ENCODE peak calls at places on chromosome 4, in eight cellular contexts. T is breast epithelium, K is stomach, Q is SK-N-SH, F is sigmoid colon, U is suprapubic skin, N is transverse colon, E is Panc1. Z is an unnamed sample.

GRCh38 chr4:121221608-121222007 is 57.5 kb upstream of the TNIP3 start:
- DNase-seq in T (no peak), K (no peak), Q (no peak), F (no peak), U (no peak), N (no peak), E (no peak), Z (no peak)

GRCh38 chr4:16026155-16026761 is 57.6 kb downstream of the PROM1 start:
- DNase-seq in T (no peak), K (no peak), Q (peak; percentile 39), F (no peak), U (no peak), N (no peak), E (peak; percentile 27), Z (peak; percentile 76)

GRCh38 chr4:94285666-94286065 is 57.0 kb downstream of the HPGDS start:
- DNase-seq in T (no peak), K (peak; percentile 34), Q (no peak), F (no peak), U (no peak), N (no peak), E (no peak), Z (peak; percentile 58)

GRCh38 chr4:84878090-84878489 is 88.4 kb downstream of the WDFY3 start:
- DNase-seq in T (no peak), K (no peak), Q (no peak), F (no peak), U (no peak), N (no peak), E (no peak), Z (peak; percentile 70)

GRCh38 chr4:137390707-137391106 is 141.6 kb downstream of the PCDH18 start:
- DNase-seq in T (no peak), K (no peak), Q (no peak), F (no peak), U (no peak), N (no peak), E (no peak), Z (no peak)

GRCh38 chr4:145920205-145920604 is 18.4 kb downstream of the ZNF827 start:
- DNase-seq in T (no peak), K (no peak), Q (no peak), F (no peak), U (no peak), N (no peak), E (no peak), Z (peak; percentile 65)

GRCh38 chr4:128574706-128575105 is 234.8 kb upstream of the JADE1 start:
- DNase-seq in T (no peak), K (peak; percentile 85), Q (peak; percentile 42), F (peak; percentile 83), U (peak; percentile 84), N (peak; percentile 84), E (no peak), Z (peak; percentile 49)

GRCh38 chr4:8648816-8649630 is 56.5 kb downstream of the CPZ start:
- DNase-seq in T (peak; percentile 28), K (peak; percentile 21), Q (no peak), F (peak; percentile 50), U (peak; percentile 52), N (no peak), E (no peak), Z (no peak)

GRCh38 chr4:70930530-70931256 is 28.5 kb downstream of the MOB1B start:
- DNase-seq in T (no peak), K (no peak), Q (peak; percentile 52), F (no peak), U (no peak), N (no peak), E (no peak), Z (no peak)

GRCh38 chr4:76546282-76547166 is 111.5 kb downstream of the SHROOM3 start:
- DNase-seq in T (no peak), K (peak; percentile 69), Q (no peak), F (no peak), U (no peak), N (peak; percentile 30), E (no peak), Z (peak; percentile 90)

GRCh38 chr4:56246230-56246610 is 141.1 kb downstream of the AASDH start:
- DNase-seq in T (no peak), K (no peak), Q (no peak), F (no peak), U (no peak), N (no peak), E (no peak), Z (no peak)

GRCh38 chr4:151865327-151865726 is 104.5 kb upstream of the GATB start:
- DNase-seq in T (no peak), K (peak; percentile 39), Q (peak; percentile 12), F (peak; percentile 80), U (no peak), N (peak; percentile 46), E (no peak), Z (no peak)

GRCh38 chr4:76579596-76580375 is 144.8 kb downstream of the SHROOM3 start:
- DNase-seq in T (no peak), K (no peak), Q (peak; percentile 34), F (no peak), U (no peak), N (peak; percentile 72), E (no peak), Z (no peak)

GRCh38 chr4:15986900-15987299 is 23.9 kb upstream of the FGFBP2 start:
- DNase-seq in T (no peak), K (no peak), Q (no peak), F (no peak), U (no peak), N (no peak), E (no peak), Z (no peak)

GRCh38 chr4:6781561-6781960 is 966 bp upstream of the KIAA0232 start:
- DNase-seq in T (no peak), K (no peak), Q (no peak), F (no peak), U (no peak), N (no peak), E (no peak), Z (no peak)

GRCh38 chr4:6746721-6747689 is 31.0 kb downstream of the BLOC1S4 start:
- DNase-seq in T (peak; percentile 92), K (peak; percentile 90), Q (no peak), F (no peak), U (no peak), N (peak; percentile 88), E (no peak), Z (no peak)

GRCh38 chr4:183165371-183165770 is 66.3 kb downstream of the WWC2 start:
- DNase-seq in T (no peak), K (no peak), Q (no peak), F (no peak), U (no peak), N (no peak), E (no peak), Z (no peak)

GRCh38 chr4:37837446-37837845 is 11.0 kb downstream of the PGM2 start:
- DNase-seq in T (no peak), K (no peak), Q (no peak), F (no peak), U (no peak), N (no peak), E (no peak), Z (peak; percentile 90)

GRCh38 chr4:37977471-37978452 is 17.6 kb downstream of the PTTG2 start:
- DNase-seq in T (peak; percentile 59), K (peak; percentile 74), Q (peak; percentile 79), F (peak; percentile 90), U (peak; percentile 88), N (peak; percentile 84), E (no peak), Z (peak; percentile 69)

GRCh38 chr4:67332627-67333026 is 212.7 kb downstream of the CENPC start:
- DNase-seq in T (no peak), K (no peak), Q (peak; percentile 1), F (no peak), U (no peak), N (no peak), E (no peak), Z (peak; percentile 2)

GRCh38 chr4:98662619-98663225 is 4.3 kb upstream of the TSPAN5 start:
- DNase-seq in T (no peak), K (no peak), Q (no peak), F (no peak), U (no peak), N (no peak), E (no peak), Z (no peak)

GRCh38 chr4:7390366-7390765 is 44.4 kb downstream of the PSAPL1 start:
- DNase-seq in T (peak; percentile 28), K (peak; percentile 18), Q (peak; percentile 2), F (no peak), U (no peak), N (no peak), E (no peak), Z (no peak)

GRCh38 chr4:710116-710515 is 4.5 kb downstream of the PCGF3 start:
- DNase-seq in T (no peak), K (no peak), Q (no peak), F (peak; percentile 61), U (no peak), N (no peak), E (no peak), Z (no peak)
- H3K36me3 ChIP-seq in T (no peaks in the 10 kb centered on the region), K (no peaks in the 10 kb centered on the region), Q (peaks cover 10% of the 10 kb centered on the region), F (no peaks in the 10 kb centered on the region), U (no peaks in the 10 kb centered on the region), N (no peaks in the 10 kb centered on the region), E (peaks cover 4% of the 10 kb centered on the region), Z (peaks cover 2% of the 10 kb centered on the region)

GRCh38 chr4:111770514-111770913 is 374.7 kb upstream of the FAM241A start:
- DNase-seq in T (no peak), K (no peak), Q (no peak), F (no peak), U (no peak), N (no peak), E (no peak), Z (no peak)
- TF ChIP-seq POLR2AphosphoS5 in T (no peak), K (no peak), Q (no peak), F (no peak), U (no peak), N (no peak), E (no peak), Z (no peak)

GRCh38 chr4:2512396-2513135 is 23.9 kb upstream of the FAM193A start:
- DNase-seq in T (no peak), K (no peak), Q (no peak), F (no peak), U (no peak), N (no peak), E (no peak), Z (no peak)
- H3K36me3 ChIP-seq in T (peaks cover 7% of the 10 kb centered on the region), K (peaks cover 50% of the 10 kb centered on the region), Q (peaks cover 63% of the 10 kb centered on the region), F (peaks cover 7% of the 10 kb centered on the region), U (peaks cover 75% of the 10 kb centered on the region), N (peaks cover 31% of the 10 kb centered on the region), E (no peaks in the 10 kb centered on the region), Z (peaks cover 21% of the 10 kb centered on the region)

GRCh38 chr4:92455956-92456355 is 152.2 kb downstream of the GRID2 start:
- DNase-seq in T (no peak), K (no peak), Q (no peak), F (no peak), U (no peak), N (no peak), E (no peak), Z (no peak)
- TF ChIP-seq POLR2AphosphoS5 in T (no peak), K (no peak), Q (no peak), F (no peak), U (no peak), N (no peak), E (no peak), Z (no peak)

DNA sequence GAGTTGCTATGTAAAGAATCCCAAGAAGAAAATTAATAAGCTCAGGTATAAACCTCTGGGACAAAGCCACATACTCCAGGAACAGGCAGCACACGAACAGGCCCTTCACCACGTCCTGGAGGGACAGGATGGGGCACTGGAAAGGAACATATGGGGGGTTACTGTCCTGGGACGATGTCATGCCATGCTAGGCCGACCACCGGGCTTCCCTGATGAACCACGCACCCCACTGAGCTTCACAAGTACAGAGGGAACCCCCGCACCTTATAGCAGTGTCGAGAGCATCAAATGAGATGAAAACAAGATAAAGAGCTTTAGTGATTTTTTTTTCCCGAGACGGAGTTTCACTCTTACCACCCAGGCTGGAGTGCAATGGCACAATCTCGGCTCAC is 19.1 kb downstream of the NOP14 start:
- DNase-seq in T (no peak), K (no peak), Q (no peak), F (no peak), U (no peak), N (no peak), E (no peak), Z (no peak)
- H3K36me3 ChIP-seq in T (no peaks in the 10 kb centered on the region), K (peaks cover 78% of the 10 kb centered on the region), Q (peaks cover 82% of the 10 kb centered on the region), F (peaks cover 41% of the 10 kb centered on the region), U (peaks cover 100% of the 10 kb centered on the region), N (peaks cover 30% of the 10 kb centered on the region), E (peaks cover 9% of the 10 kb centered on the region), Z (peaks cover 28% of the 10 kb centered on the region)

Z was measured in endothelial cell of umbilical vein.